ENCODE peak calls at places on chromosomes 7 and 10, in five cellular contexts. One of them, this sample, is unnamed.

GRCh38 chr7:27088002-27088931 is 7.5 kb downstream of the HOXA1 start:
- DNase-seq in heart left ventricle: no peak
- DNase-seq in activated CD4-positive, alpha-beta T cell treated with anti-CD3 and anti-CD28 coated beads, Interleukin-2, amount 10 ng/mL, durations not matched to agents 7 days and 5 days: no peak
- DNase-seq in lower lobe of right lung: no peak
- DNase-seq in LoVo: no peak
- DNase-seq in this sample: no peak

GRCh38 chr7:116322541-116322940 is 112.2 kb downstream of the TES start:
- DNase-seq in heart left ventricle: no peak
- DNase-seq in activated CD4-positive, alpha-beta T cell treated with anti-CD3 and anti-CD28 coated beads, Interleukin-2, amount 10 ng/mL, durations not matched to agents 7 days and 5 days: no peak
- DNase-seq in lower lobe of right lung: no peak
- DNase-seq in LoVo: no peak
- DNase-seq in this sample: no peak

GRCh38 chr10:68784476-68784875 is 42.9 kb upstream of the STOX1 start:
- DNase-seq in heart left ventricle: no peak
- DNase-seq in activated CD4-positive, alpha-beta T cell treated with anti-CD3 and anti-CD28 coated beads, Interleukin-2, amount 10 ng/mL, durations not matched to agents 7 days and 5 days: no peak
- DNase-seq in lower lobe of right lung: no peak
- DNase-seq in LoVo: no peak
- DNase-seq in this sample: no peak

GRCh38 chr7:17357952-17358351 is 59.5 kb downstream of the AHR start:
- DNase-seq in heart left ventricle: no peak
- DNase-seq in activated CD4-positive, alpha-beta T cell treated with anti-CD3 and anti-CD28 coated beads, Interleukin-2, amount 10 ng/mL, durations not matched to agents 7 days and 5 days: no peak
- DNase-seq in lower lobe of right lung: no peak
- DNase-seq in LoVo: no peak
- DNase-seq in this sample: no peak

GRCh38 chr7:80428161-80429054 is 83.5 kb downstream of the GNAT3 start:
- DNase-seq in heart left ventricle: no peak
- DNase-seq in activated CD4-positive, alpha-beta T cell treated with anti-CD3 and anti-CD28 coated beads, Interleukin-2, amount 10 ng/mL, durations not matched to agents 7 days and 5 days: no peak
- DNase-seq in lower lobe of right lung: no peak
- DNase-seq in LoVo: peak; percentile 80
- DNase-seq in this sample: no peak

GRCh38 chr7:137343483-137343841 is at the start of gene PTN:
- DNase-seq in heart left ventricle: peak; percentile 60
- DNase-seq in activated CD4-positive, alpha-beta T cell treated with anti-CD3 and anti-CD28 coated beads, Interleukin-2, amount 10 ng/mL, durations not matched to agents 7 days and 5 days: no peak
- DNase-seq in lower lobe of right lung: no peak
- DNase-seq in LoVo: no peak
- DNase-seq in this sample: no peak

GRCh38 chr7:131081308-131081707 is 246.4 kb upstream of the MKLN1 start:
- DNase-seq in heart left ventricle: no peak
- DNase-seq in activated CD4-positive, alpha-beta T cell treated with anti-CD3 and anti-CD28 coated beads, Interleukin-2, amount 10 ng/mL, durations not matched to agents 7 days and 5 days: no peak
- DNase-seq in lower lobe of right lung: no peak
- DNase-seq in LoVo: no peak
- DNase-seq in this sample: no peak

GRCh38 chr7:158374586-158374985 is 213.0 kb downstream of the PTPRN2 start:
- DNase-seq in heart left ventricle: no peak
- DNase-seq in activated CD4-positive, alpha-beta T cell treated with anti-CD3 and anti-CD28 coated beads, Interleukin-2, amount 10 ng/mL, durations not matched to agents 7 days and 5 days: no peak
- DNase-seq in lower lobe of right lung: no peak
- DNase-seq in LoVo: no peak
- DNase-seq in this sample: no peak

GRCh38 chr7:17651926-17652385 is 288.3 kb downstream of the SNX13 start:
- DNase-seq in heart left ventricle: peak; percentile 38
- DNase-seq in activated CD4-positive, alpha-beta T cell treated with anti-CD3 and anti-CD28 coated beads, Interleukin-2, amount 10 ng/mL, durations not matched to agents 7 days and 5 days: no peak
- DNase-seq in lower lobe of right lung: no peak
- DNase-seq in LoVo: peak; percentile 39
- DNase-seq in this sample: no peak

GRCh38 chr7:27345964-27346363 is 103.4 kb downstream of the EVX1 start:
- DNase-seq in heart left ventricle: no peak
- DNase-seq in activated CD4-positive, alpha-beta T cell treated with anti-CD3 and anti-CD28 coated beads, Interleukin-2, amount 10 ng/mL, durations not matched to agents 7 days and 5 days: no peak
- DNase-seq in lower lobe of right lung: no peak
- DNase-seq in LoVo: peak; percentile 41
- DNase-seq in this sample: no peak

GRCh38 chr10:103885617-103886016 is 30.2 kb upstream of the SH3PXD2A start:
- DNase-seq in heart left ventricle: no peak
- DNase-seq in activated CD4-positive, alpha-beta T cell treated with anti-CD3 and anti-CD28 coated beads, Interleukin-2, amount 10 ng/mL, durations not matched to agents 7 days and 5 days: no peak
- DNase-seq in lower lobe of right lung: no peak
- DNase-seq in LoVo: no peak
- DNase-seq in this sample: no peak

GRCh38 chr10:124249812-124250432 is 156.5 kb upstream of the CHST15 start:
- DNase-seq in heart left ventricle: no peak
- DNase-seq in activated CD4-positive, alpha-beta T cell treated with anti-CD3 and anti-CD28 coated beads, Interleukin-2, amount 10 ng/mL, durations not matched to agents 7 days and 5 days: no peak
- DNase-seq in lower lobe of right lung: peak; percentile 13
- DNase-seq in LoVo: no peak
- DNase-seq in this sample: no peak

GRCh38 chr7:111266613-111267012 is 175.7 kb downstream of the LRRN3 start:
- DNase-seq in heart left ventricle: no peak
- DNase-seq in activated CD4-positive, alpha-beta T cell treated with anti-CD3 and anti-CD28 coated beads, Interleukin-2, amount 10 ng/mL, durations not matched to agents 7 days and 5 days: no peak
- DNase-seq in lower lobe of right lung: no peak
- DNase-seq in LoVo: no peak
- DNase-seq in this sample: no peak

GRCh38 chr10:77825965-77826364 is 100.6 kb downstream of the DLG5 start:
- DNase-seq in heart left ventricle: peak; percentile 9
- DNase-seq in activated CD4-positive, alpha-beta T cell treated with anti-CD3 and anti-CD28 coated beads, Interleukin-2, amount 10 ng/mL, durations not matched to agents 7 days and 5 days: no peak
- DNase-seq in lower lobe of right lung: peak; percentile 2
- DNase-seq in LoVo: no peak
- DNase-seq in this sample: no peak

GRCh38 chr7:153247926-153248325 is 488.4 kb downstream of the ACTR3B start:
- DNase-seq in heart left ventricle: no peak
- DNase-seq in activated CD4-positive, alpha-beta T cell treated with anti-CD3 and anti-CD28 coated beads, Interleukin-2, amount 10 ng/mL, durations not matched to agents 7 days and 5 days: no peak
- DNase-seq in lower lobe of right lung: no peak
- DNase-seq in LoVo: no peak
- DNase-seq in this sample: no peak

GRCh38 chr10:24240001-24240751 is 31.2 kb downstream of the KIAA1217 start:
- DNase-seq in heart left ventricle: no peak
- DNase-seq in activated CD4-positive, alpha-beta T cell treated with anti-CD3 and anti-CD28 coated beads, Interleukin-2, amount 10 ng/mL, durations not matched to agents 7 days and 5 days: no peak
- DNase-seq in lower lobe of right lung: no peak
- DNase-seq in LoVo: no peak
- DNase-seq in this sample: no peak